ENCODE peak calls at places on chromosomes 1 and 21, in nine cellular contexts. W is esophagus squamous epithelium, B is AG09309, X is body of pancreas, C is AG10803, N is cardiac fibroblast, H is lower leg skin, V is thoracic aorta, E is foreskin fibroblast. R is an unnamed sample.

GRCh38 chr1:18765725-18766124 is 93.7 kb downstream of the TAS1R2 start:
- DNase-seq in C (no peak), X (no peak), B (no peak), V (no peak), N (no peak), H (no peak), E (no peak), W (no peak), R (no peak)

GRCh38 chr1:64212023-64212422 is 8.6 kb downstream of the UBE2U start:
- DNase-seq in W (no peak), N (peak), X (no peak), C (peak), E (peak), B (peak), H (no peak), V (no peak), R (no peak)

GRCh38 chr1:64743954-64744491 is 852 bp upstream of the RAVER2 start:
- DNase-seq in W (no peak), X (no peak), E (peak), N (no peak), C (no peak), H (no peak), B (no peak), V (no peak), R (no peak)

GRCh38 chr1:236545621-236546169 is 21.9 kb downstream of the LGALS8 start:
- DNase-seq in V (no peak), N (no peak), E (no peak), X (no peak), C (no peak), W (no peak), H (no peak), B (no peak), R (no peak)

GRCh38 chr1:222930097-222930496 is 115.3 kb downstream of the DISP1 start:
- DNase-seq in H (no peak), W (no peak), E (no peak), B (no peak), C (no peak), N (no peak), V (no peak), X (no peak), R (no peak)

GRCh38 chr1:42922687-42923366 is 35.8 kb downstream of the SLC2A1 start:
- DNase-seq in C (peak), W (no peak), V (no peak), N (peak), B (no peak), E (peak), H (no peak), X (peak), R (peak)

GRCh38 chr1:210696709-210697108 is 368.0 kb downstream of the HHAT start:
- DNase-seq in B (no peak), W (no peak), C (no peak), N (no peak), V (no peak), H (no peak), X (no peak), E (no peak), R (no peak)

GRCh38 chr1:185260611-185261010 is 56.4 kb downstream of the IVNS1ABP start:
- DNase-seq in N (peak), W (no peak), C (no peak), H (no peak), E (peak), X (no peak), V (no peak), B (no peak), R (no peak)

GRCh38 chr1:182598296-182598695 is 5.9 kb downstream of the RGS16 start:
- DNase-seq in H (peak), N (no peak), B (no peak), E (no peak), C (no peak), V (no peak), W (no peak), X (no peak), R (no peak)

GRCh38 chr1:167631987-167632680 is 2.1 kb downstream of the RCSD1 start:
- DNase-seq in B (no peak), E (no peak), N (no peak), H (peak), X (no peak), W (no peak), C (no peak), V (no peak), R (peak)

GRCh38 chr1:24946861-24947658 is 17.0 kb upstream of the RUNX3 start:
- DNase-seq in B (no peak), C (peak), V (no peak), E (no peak), X (no peak), H (no peak), N (peak), W (no peak), R (no peak)

GRCh38 chr1:59057801-59058200 is 239.1 kb upstream of the FGGY start:
- DNase-seq in E (peak), N (no peak), W (no peak), H (no peak), X (no peak), B (no peak), V (no peak), C (peak), R (no peak)

GRCh38 chr21:44255519-44255981 is 6.1 kb downstream of the DNMT3L start:
- DNase-seq in C (peak), X (no peak), V (no peak), B (no peak), N (no peak), W (no peak), H (no peak), E (peak), R (no peak)

GRCh38 chr1:2050482-2050792 is 226 bp downstream of the PRKCZ start:
- DNase-seq in H (no peak), N (no peak), W (no peak), B (no peak), V (no peak), C (no peak), X (no peak), E (no peak), R (peak)
- H3K4me3 ChIP-seq in H (peak), N (no peak), W (peak), B (no peak), V (peak), C (no peak), X (peak), E (no peak), R (peak)

GRCh38 chr1:241846862-241847539 is 1.0 kb upstream of the EXO1 start:
- DNase-seq in X (no peak), V (no peak), B (no peak), E (no peak), N (no peak), W (no peak), C (no peak), H (no peak), R (no peak)
- H3K4me3 ChIP-seq in X (no peak), V (peak), B (no peak), E (peak), N (peak), W (no peak), C (peak), H (no peak), R (peak)

GRCh38 chr1:206441336-206441967 is 28.8 kb upstream of the IKBKE start:
- DNase-seq in N (no peak), X (no peak), H (no peak), W (no peak), B (no peak), E (no peak), C (no peak), V (no peak), R (no peak)
- H3K4me3 ChIP-seq in N (no peak), X (no peak), H (no peak), W (no peak), B (no peak), E (no peak), C (no peak), V (no peak), R (no peak)

DNA sequence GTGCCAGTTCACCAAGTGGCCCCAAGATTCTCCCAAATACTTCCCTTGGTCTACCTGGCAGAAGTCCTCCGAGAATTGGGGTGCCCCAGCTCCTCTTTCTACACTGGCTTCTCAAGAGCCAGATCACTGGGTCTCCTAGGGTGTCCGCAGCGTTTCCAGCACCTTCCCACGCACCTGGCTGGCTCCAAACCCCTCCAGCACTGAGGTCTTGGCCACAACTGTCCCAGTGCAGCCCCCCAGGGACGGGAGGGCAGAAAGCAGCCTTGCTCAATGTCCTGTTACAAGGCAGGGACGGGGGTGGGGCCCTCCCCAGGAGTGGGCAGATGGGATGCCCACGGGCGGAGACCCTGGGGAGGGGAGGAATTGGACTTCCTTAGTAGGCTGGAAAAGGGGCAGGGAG is 1.1 kb downstream of the ECE1 start:
- DNase-seq in E (no peak), X (no peak), B (no peak), N (no peak), H (no peak), V (no peak), W (no peak), C (no peak), R (no peak)
- H3K4me3 ChIP-seq in E (peak), X (peak), B (peak), N (peak), H (peak), V (peak), W (peak), C (peak), R (peak)

GRCh38 chr1:22141948-22142314 is 966 bp downstream of the WNT4 start:
- DNase-seq in C (no peak), H (no peak), B (no peak), W (no peak), E (peak), V (no peak), X (no peak), N (no peak), R (no peak)
- H3K4me3 ChIP-seq in C (no peak), H (peak), B (no peak), W (peak), E (no peak), V (peak), X (peak), N (peak), R (no peak)

GRCh38 chr1:83818916-83819315 is 180.0 kb downstream of the TTLL7 start:
- DNase-seq in V (no peak), N (peak), C (peak), E (peak), W (no peak), H (no peak), B (peak), X (peak), R (no peak)

GRCh38 chr1:83822206-83822605 is 176.7 kb downstream of the TTLL7 start:
- DNase-seq in H (no peak), W (no peak), X (no peak), C (peak), N (peak), B (peak), V (no peak), E (peak), R (no peak)

GRCh38 chr1:83815348-83815747 is 183.6 kb downstream of the TTLL7 start:
- DNase-seq in H (no peak), W (no peak), X (peak), E (peak), V (no peak), C (peak), B (peak), N (peak), R (no peak)

GRCh38 chr1:83816836-83817235 is 182.1 kb downstream of the TTLL7 start:
- DNase-seq in C (no peak), V (no peak), N (no peak), E (no peak), W (no peak), B (no peak), H (no peak), X (no peak), R (no peak)

DNA sequence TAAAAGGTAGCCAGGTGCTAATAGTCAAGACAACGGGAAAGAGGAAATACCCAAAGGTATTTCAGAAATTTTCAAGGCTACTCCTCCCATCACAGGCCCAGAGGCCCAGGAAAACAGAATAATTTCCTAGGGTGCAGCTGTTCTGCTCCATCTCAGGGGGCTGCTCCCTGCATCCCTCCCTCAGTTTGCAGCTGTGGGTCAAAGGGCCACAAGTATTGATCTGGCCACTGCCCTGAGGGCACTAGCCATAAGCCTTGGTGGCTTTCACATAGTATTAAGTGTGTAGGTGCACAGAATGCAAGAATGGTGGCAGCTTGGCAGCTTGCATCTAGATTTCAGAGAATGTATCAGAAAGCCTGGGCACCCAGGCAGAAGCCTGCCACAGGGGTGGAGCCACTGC is 179.5 kb downstream of the TTLL7 start:
- DNase-seq in V (no peak), X (no peak), W (no peak), N (no peak), B (no peak), E (no peak), C (no peak), H (no peak), R (no peak)
- H3K4me3 ChIP-seq in V (no peak), X (no peak), W (no peak), N (no peak), B (no peak), E (no peak), C (no peak), H (no peak), R (no peak)

GRCh38 chr1:170805957-170806662 is 129.2 kb upstream of the MROH9 start:
- DNase-seq in B (no peak), V (no peak), C (peak), N (no peak), H (no peak), E (peak), X (no peak), W (no peak), R (no peak)
- H3K4me3 ChIP-seq in B (no peak), V (peak), C (no peak), N (no peak), H (no peak), E (no peak), X (no peak), W (no peak), R (no peak)

DNA sequence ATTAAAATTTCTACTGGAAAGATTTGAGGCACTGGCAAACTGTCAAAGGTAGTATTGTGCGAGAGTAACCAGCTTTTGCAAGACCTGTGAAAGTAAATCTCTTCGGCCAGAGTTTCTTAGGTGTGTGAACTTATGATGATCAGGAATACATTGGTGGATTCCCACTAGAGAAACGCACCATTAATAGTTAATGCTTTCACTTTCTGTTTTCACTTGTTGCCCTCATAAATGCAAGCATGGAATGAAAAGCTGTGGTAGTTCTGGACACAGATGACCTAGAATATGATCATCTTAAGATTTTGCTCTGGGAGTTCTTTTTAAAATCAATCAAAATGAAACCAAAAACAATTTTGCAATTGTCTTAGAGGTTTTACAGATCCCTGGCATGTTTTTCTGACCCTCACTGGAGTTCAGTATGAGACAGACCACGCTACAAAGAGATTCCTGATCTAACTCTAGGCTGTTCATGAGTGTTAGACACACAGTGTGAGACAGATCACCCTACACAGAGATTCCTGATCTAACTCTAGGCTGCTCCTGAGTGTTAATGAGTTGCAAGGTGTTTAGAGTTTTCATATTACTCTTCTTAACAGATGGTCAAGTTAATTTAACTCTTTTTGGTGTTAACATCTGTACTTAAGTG is 98.8 kb downstream of the SDCCAG8 start:
- DNase-seq in W (no peak), E (no peak), H (no peak), V (no peak), C (peak), X (no peak), B (no peak), N (peak), R (no peak)
- H3K4me3 ChIP-seq in W (no peak), E (peak), H (no peak), V (peak), C (peak), X (no peak), B (no peak), N (no peak), R (no peak)